ENCODE peak calls at places on chromosomes 2 and 18, in five cellular contexts. One of them, this sample, is unnamed.

GRCh38 chr18:78607221-78607620 is 372.4 kb upstream of the SALL3 start:
- DNase-seq in lower lobe of right lung: no peak
- DNase-seq in CD4-positive, alpha-beta T cell: no peak
- DNase-seq in right atrium auricular region: no peak
- DNase-seq in CD8-positive, alpha-beta memory T cell: no peak
- DNase-seq in this sample: no peak

GRCh38 chr2:168378960-168379669 is 77.0 kb upstream of the CERS6 start:
- DNase-seq in right atrium auricular region: no peak
- DNase-seq in lower lobe of right lung: no peak
- DNase-seq in CD8-positive, alpha-beta memory T cell: no peak
- DNase-seq in CD4-positive, alpha-beta T cell: no peak
- DNase-seq in this sample: no peak

GRCh38 chr18:3055861-3056260 is 42.9 kb upstream of the LPIN2 start:
- DNase-seq in CD4-positive, alpha-beta T cell: no peak
- DNase-seq in CD8-positive, alpha-beta memory T cell: no peak
- DNase-seq in right atrium auricular region: peak; percentile 13
- DNase-seq in lower lobe of right lung: no peak
- DNase-seq in this sample: no peak

GRCh38 chr2:31233216-31233615 is 736 bp upstream of the EHD3 start:
- DNase-seq in CD4-positive, alpha-beta T cell: no peak
- DNase-seq in right atrium auricular region: peak; percentile 21
- DNase-seq in CD8-positive, alpha-beta memory T cell: no peak
- DNase-seq in lower lobe of right lung: no peak
- DNase-seq in this sample: no peak

GRCh38 chr2:69572640-69573039 is 70.9 kb downstream of the AAK1 start:
- DNase-seq in lower lobe of right lung: peak; percentile 63
- DNase-seq in CD8-positive, alpha-beta memory T cell: no peak
- DNase-seq in right atrium auricular region: no peak
- DNase-seq in CD4-positive, alpha-beta T cell: no peak
- DNase-seq in this sample: no peak

GRCh38 chr2:26245231-26245732 is 543 bp downstream of the HADHB start:
- DNase-seq in CD8-positive, alpha-beta memory T cell: no peak
- DNase-seq in right atrium auricular region: no peak
- DNase-seq in lower lobe of right lung: peak; percentile 60
- DNase-seq in CD4-positive, alpha-beta T cell: peak; percentile 18
- DNase-seq in this sample: peak; percentile 29

GRCh38 chr2:67755511-67755910 is 307.3 kb downstream of the C1D start:
- DNase-seq in CD4-positive, alpha-beta T cell: no peak
- DNase-seq in right atrium auricular region: no peak
- DNase-seq in CD8-positive, alpha-beta memory T cell: no peak
- DNase-seq in lower lobe of right lung: no peak
- DNase-seq in this sample: no peak

GRCh38 chr2:96831679-96832078 is 12.1 kb downstream of the ANKRD23 start:
- DNase-seq in right atrium auricular region: no peak
- DNase-seq in CD4-positive, alpha-beta T cell: no peak
- DNase-seq in CD8-positive, alpha-beta memory T cell: no peak
- DNase-seq in lower lobe of right lung: no peak
- DNase-seq in this sample: no peak

GRCh38 chr18:1648715-1649114 is 744.0 kb downstream of the ADCYAP1 start:
- DNase-seq in CD8-positive, alpha-beta memory T cell: no peak
- DNase-seq in lower lobe of right lung: no peak
- DNase-seq in right atrium auricular region: no peak
- DNase-seq in CD4-positive, alpha-beta T cell: no peak
- DNase-seq in this sample: no peak

GRCh38 chr18:5468394-5468793 is 75.4 kb downstream of the EPB41L3 start:
- DNase-seq in CD8-positive, alpha-beta memory T cell: no peak
- DNase-seq in CD4-positive, alpha-beta T cell: no peak
- DNase-seq in lower lobe of right lung: no peak
- DNase-seq in right atrium auricular region: no peak
- DNase-seq in this sample: no peak

GRCh38 chr2:209726311-209726710 is 45.3 kb upstream of the UNC80 start:
- DNase-seq in CD4-positive, alpha-beta T cell: no peak
- DNase-seq in lower lobe of right lung: no peak
- DNase-seq in right atrium auricular region: no peak
- DNase-seq in CD8-positive, alpha-beta memory T cell: no peak
- DNase-seq in this sample: no peak

GRCh38 chr18:66495844-66496243 is 108.0 kb downstream of the CDH19 start:
- DNase-seq in lower lobe of right lung: peak; percentile 57
- DNase-seq in right atrium auricular region: no peak
- DNase-seq in CD8-positive, alpha-beta memory T cell: no peak
- DNase-seq in CD4-positive, alpha-beta T cell: no peak
- DNase-seq in this sample: no peak

GRCh38 chr2:162029287-162029901 is 44.6 kb downstream of the DPP4 start:
- DNase-seq in right atrium auricular region: no peak
- DNase-seq in CD4-positive, alpha-beta T cell: no peak
- DNase-seq in CD8-positive, alpha-beta memory T cell: no peak
- DNase-seq in lower lobe of right lung: no peak
- DNase-seq in this sample: no peak

GRCh38 chr2:86372133-86372532 is 34.7 kb upstream of the REEP1 start:
- DNase-seq in CD8-positive, alpha-beta memory T cell: no peak
- DNase-seq in lower lobe of right lung: no peak
- DNase-seq in CD4-positive, alpha-beta T cell: no peak
- DNase-seq in right atrium auricular region: no peak
- DNase-seq in this sample: no peak

GRCh38 chr2:236715077-236715476 is 145.5 kb downstream of the ACKR3 start:
- DNase-seq in lower lobe of right lung: no peak
- DNase-seq in right atrium auricular region: no peak
- DNase-seq in CD8-positive, alpha-beta memory T cell: no peak
- DNase-seq in CD4-positive, alpha-beta T cell: no peak
- DNase-seq in this sample: no peak

GRCh38 chr2:172208881-172209325 is 106.2 kb upstream of the DLX2 start:
- DNase-seq in lower lobe of right lung: no peak
- DNase-seq in CD8-positive, alpha-beta memory T cell: no peak
- DNase-seq in CD4-positive, alpha-beta T cell: no peak
- DNase-seq in right atrium auricular region: no peak
- DNase-seq in this sample: no peak

GRCh38 chr2:74768401-74768914 is 65.5 kb upstream of the HK2 start:
- DNase-seq in CD4-positive, alpha-beta T cell: no peak
- DNase-seq in right atrium auricular region: no peak
- DNase-seq in CD8-positive, alpha-beta memory T cell: no peak
- DNase-seq in lower lobe of right lung: no peak
- DNase-seq in this sample: no peak

GRCh38 chr2:7281348-7281747 is 364.1 kb downstream of the RNF144A start:
- DNase-seq in right atrium auricular region: no peak
- DNase-seq in CD8-positive, alpha-beta memory T cell: no peak
- DNase-seq in lower lobe of right lung: no peak
- DNase-seq in CD4-positive, alpha-beta T cell: no peak
- DNase-seq in this sample: no peak

GRCh38 chr2:233952335-233952734 is 35.2 kb downstream of the TRPM8 start:
- DNase-seq in lower lobe of right lung: no peak
- DNase-seq in CD4-positive, alpha-beta T cell: no peak
- DNase-seq in CD8-positive, alpha-beta memory T cell: no peak
- DNase-seq in right atrium auricular region: no peak
- DNase-seq in this sample: no peak

GRCh38 chr2:224722250-224722649 is 6.1 kb upstream of the CCDC195 start:
- DNase-seq in lower lobe of right lung: no peak
- DNase-seq in right atrium auricular region: no peak
- DNase-seq in CD8-positive, alpha-beta memory T cell: no peak
- DNase-seq in CD4-positive, alpha-beta T cell: no peak
- DNase-seq in this sample: no peak

GRCh38 chr18:24499814-24500601 is 39.6 kb downstream of the HRH4 start:
- DNase-seq in right atrium auricular region: no peak
- DNase-seq in CD4-positive, alpha-beta T cell: no peak
- DNase-seq in lower lobe of right lung: no peak
- DNase-seq in CD8-positive, alpha-beta memory T cell: no peak
- DNase-seq in this sample: no peak

GRCh38 chr2:181231151-181231550 is 226.0 kb upstream of the ITGA4 start:
- DNase-seq in right atrium auricular region: no peak
- DNase-seq in CD4-positive, alpha-beta T cell: no peak
- DNase-seq in lower lobe of right lung: no peak
- DNase-seq in CD8-positive, alpha-beta memory T cell: no peak
- DNase-seq in this sample: no peak

GRCh38 chr2:104598636-104599035 is 255.3 kb upstream of the POU3F3 start:
- DNase-seq in right atrium auricular region: no peak
- DNase-seq in CD8-positive, alpha-beta memory T cell: no peak
- DNase-seq in CD4-positive, alpha-beta T cell: no peak
- DNase-seq in lower lobe of right lung: no peak
- DNase-seq in this sample: no peak

GRCh38 chr18:9914334-9914583 is 443 bp downstream of the VAPA start:
- DNase-seq in CD4-positive, alpha-beta T cell: no peak
- DNase-seq in CD8-positive, alpha-beta memory T cell: no peak
- DNase-seq in lower lobe of right lung: no peak
- DNase-seq in right atrium auricular region: no peak
- DNase-seq in this sample: no peak

GRCh38 chr2:9418746-9419145 is 4.6 kb downstream of the ITGB1BP1 start:
- DNase-seq in CD4-positive, alpha-beta T cell: no peak
- DNase-seq in lower lobe of right lung: no peak
- DNase-seq in CD8-positive, alpha-beta memory T cell: no peak
- DNase-seq in right atrium auricular region: no peak
- DNase-seq in this sample: no peak

GRCh38 chr2:79670198-79670597 is 157.3 kb downstream of the CTNNA2 start:
- DNase-seq in CD4-positive, alpha-beta T cell: no peak
- DNase-seq in CD8-positive, alpha-beta memory T cell: no peak
- DNase-seq in right atrium auricular region: no peak
- DNase-seq in lower lobe of right lung: peak; percentile 29
- DNase-seq in this sample: no peak

GRCh38 chr18:75088021-75088506 is 120.9 kb downstream of the PTGR3 start:
- DNase-seq in CD4-positive, alpha-beta T cell: no peak
- DNase-seq in right atrium auricular region: no peak
- DNase-seq in CD8-positive, alpha-beta memory T cell: no peak
- DNase-seq in lower lobe of right lung: no peak
- DNase-seq in this sample: no peak

GRCh38 chr2:64857581-64858471 is 131.4 kb upstream of the SLC1A4 start:
- DNase-seq in lower lobe of right lung: no peak
- DNase-seq in right atrium auricular region: no peak
- DNase-seq in CD4-positive, alpha-beta T cell: no peak
- DNase-seq in CD8-positive, alpha-beta memory T cell: no peak
- DNase-seq in this sample: no peak

GRCh38 chr2:225117061-225117716 is 74.9 kb upstream of the DOCK10 start:
- DNase-seq in lower lobe of right lung: no peak
- DNase-seq in CD4-positive, alpha-beta T cell: no peak
- DNase-seq in CD8-positive, alpha-beta memory T cell: no peak
- DNase-seq in right atrium auricular region: no peak
- DNase-seq in this sample: no peak

GRCh38 chr2:225009768-225010167 is 32.5 kb downstream of the DOCK10 start:
- DNase-seq in right atrium auricular region: no peak
- DNase-seq in lower lobe of right lung: no peak
- DNase-seq in CD8-positive, alpha-beta memory T cell: no peak
- DNase-seq in CD4-positive, alpha-beta T cell: no peak
- DNase-seq in this sample: no peak

GRCh38 chr2:8636041-8636491 is 45.8 kb upstream of the ID2 start:
- DNase-seq in lower lobe of right lung: peak; percentile 27
- DNase-seq in CD8-positive, alpha-beta memory T cell: no peak
- DNase-seq in right atrium auricular region: no peak
- DNase-seq in CD4-positive, alpha-beta T cell: no peak
- DNase-seq in this sample: no peak

GRCh38 chr18:77323640-77324370 is 74.2 kb downstream of the GALR1 start:
- DNase-seq in lower lobe of right lung: no peak
- DNase-seq in right atrium auricular region: no peak
- DNase-seq in CD4-positive, alpha-beta T cell: no peak
- DNase-seq in CD8-positive, alpha-beta memory T cell: no peak
- DNase-seq in this sample: no peak

GRCh38 chr18:77320960-77321559 is 71.4 kb downstream of the GALR1 start:
- DNase-seq in lower lobe of right lung: no peak
- DNase-seq in CD4-positive, alpha-beta T cell: no peak
- DNase-seq in right atrium auricular region: no peak
- DNase-seq in CD8-positive, alpha-beta memory T cell: no peak
- DNase-seq in this sample: no peak

GRCh38 chr18:77316641-77317040 is 67.0 kb downstream of the GALR1 start:
- DNase-seq in lower lobe of right lung: no peak
- DNase-seq in CD4-positive, alpha-beta T cell: no peak
- DNase-seq in right atrium auricular region: no peak
- DNase-seq in CD8-positive, alpha-beta memory T cell: no peak
- DNase-seq in this sample: no peak

GRCh38 chr18:77321823-77322805 is 72.5 kb downstream of the GALR1 start:
- DNase-seq in CD8-positive, alpha-beta memory T cell: no peak
- DNase-seq in lower lobe of right lung: no peak
- DNase-seq in CD4-positive, alpha-beta T cell: no peak
- DNase-seq in right atrium auricular region: no peak
- DNase-seq in this sample: no peak
- H3K9me3 ChIP-seq in CD8-positive, alpha-beta memory T cell: no peaks in the 10 kb centered on the region
- H3K9me3 ChIP-seq in lower lobe of right lung: no peaks in the 10 kb centered on the region
- H3K9me3 ChIP-seq in CD4-positive, alpha-beta T cell: no peaks in the 10 kb centered on the region
- H3K9me3 ChIP-seq in right atrium auricular region: no peaks in the 10 kb centered on the region
- H3K9me3 ChIP-seq in this sample: no peaks in the 10 kb centered on the region

GRCh38 chr2:22628183-22628582 is 756.8 kb upstream of the KLHL29 start:
- DNase-seq in lower lobe of right lung: no peak
- DNase-seq in CD8-positive, alpha-beta memory T cell: no peak
- DNase-seq in right atrium auricular region: no peak
- DNase-seq in CD4-positive, alpha-beta T cell: no peak
- DNase-seq in this sample: no peak
- H3K9me3 ChIP-seq in lower lobe of right lung: no peaks in the 10 kb centered on the region
- H3K9me3 ChIP-seq in CD8-positive, alpha-beta memory T cell: no peaks in the 10 kb centered on the region
- H3K9me3 ChIP-seq in right atrium auricular region: no peaks in the 10 kb centered on the region
- H3K9me3 ChIP-seq in CD4-positive, alpha-beta T cell: no peaks in the 10 kb centered on the region
- H3K9me3 ChIP-seq in this sample: no peaks in the 10 kb centered on the region

GRCh38 chr2:22458439-22458838 is 926.5 kb upstream of the KLHL29 start:
- DNase-seq in CD4-positive, alpha-beta T cell: no peak
- DNase-seq in CD8-positive, alpha-beta memory T cell: no peak
- DNase-seq in right atrium auricular region: no peak
- DNase-seq in lower lobe of right lung: no peak
- DNase-seq in this sample: no peak
- H3K9me3 ChIP-seq in CD4-positive, alpha-beta T cell: no peaks in the 10 kb centered on the region
- H3K9me3 ChIP-seq in CD8-positive, alpha-beta memory T cell: no peaks in the 10 kb centered on the region
- H3K9me3 ChIP-seq in right atrium auricular region: no peaks in the 10 kb centered on the region
- H3K9me3 ChIP-seq in lower lobe of right lung: no peaks in the 10 kb centered on the region
- H3K9me3 ChIP-seq in this sample: no peaks in the 10 kb centered on the region

GRCh38 chr2:4135765-4136164 is 432.4 kb downstream of the DCDC2C start:
- DNase-seq in CD8-positive, alpha-beta memory T cell: no peak
- DNase-seq in right atrium auricular region: no peak
- DNase-seq in CD4-positive, alpha-beta T cell: no peak
- DNase-seq in lower lobe of right lung: peak; percentile 45
- DNase-seq in this sample: no peak
- H3K9me3 ChIP-seq in CD8-positive, alpha-beta memory T cell: peaks cover 4% of the 10 kb centered on the region
- H3K9me3 ChIP-seq in right atrium auricular region: no peaks in the 10 kb centered on the region
- H3K9me3 ChIP-seq in CD4-positive, alpha-beta T cell: no peaks in the 10 kb centered on the region
- H3K9me3 ChIP-seq in lower lobe of right lung: peaks cover 20% of the 10 kb centered on the region
- H3K9me3 ChIP-seq in this sample: no peaks in the 10 kb centered on the region

This sample was measured in T-helper 17 cell.